ENCODE peak calls at places on chromosomes 12 and 14, in four cellular contexts. M is activated CD8-positive, alpha-beta memory T cell treated with anti-CD3 and anti-CD28 coated beads, Interleukin-2, amount 10 ng/mL, durations not matched to agents 7 days and 5 days; O is EH; K is mucosa of gallbladder. G is an unnamed sample.

GRCh38 chr14:21087294-21088091 is 11.0 kb downstream of the ZNF219 start:
- DNase-seq in M (peak), O (peak), K (no peak), G (no peak)

GRCh38 chr12:47832263-47832933 is 12.7 kb upstream of the HDAC7 start:
- DNase-seq in M (peak), O (no peak), K (no peak), G (no peak)

GRCh38 chr14:40445020-40445419 is 1012.8 kb upstream of the FBXO33 start:
- DNase-seq in M (no peak), O (no peak), K (no peak), G (no peak)

GRCh38 chr12:4978737-4979136 is 64.9 kb upstream of the KCNA5 start:
- DNase-seq in M (no peak), O (no peak), K (no peak), G (no peak)

GRCh38 chr12:127579446-127579845 is 687.5 kb upstream of the TMEM132C start:
- DNase-seq in M (no peak), O (peak), K (no peak), G (no peak)

GRCh38 chr14:99554757-99555531 is 49.1 kb downstream of the CCDC85C start:
- DNase-seq in M (no peak), O (no peak), K (no peak), G (peak)

GRCh38 chr12:47982311-47982710 is 18.9 kb downstream of the TMEM106C start:
- DNase-seq in M (no peak), O (no peak), K (no peak), G (no peak)

GRCh38 chr14:37697489-37698121 is 102.2 kb downstream of the TTC6 start:
- DNase-seq in M (no peak), O (peak), K (no peak), G (no peak)

GRCh38 chr14:76926521-76927251 is 100.5 kb downstream of the LRRC74A start:
- DNase-seq in M (peak), O (peak), K (peak), G (no peak)

GRCh38 chr12:113137861-113138783 is 2.6 kb upstream of the RASAL1 start:
- DNase-seq in M (no peak), O (no peak), K (no peak), G (no peak)

GRCh38 chr12:132178801-132179401 is 34.6 kb downstream of the NOC4L start:
- DNase-seq in M (no peak), O (no peak), K (no peak), G (no peak)

GRCh38 chr12:119354187-119354586 is 19.7 kb downstream of the CCDC60 start:
- DNase-seq in M (no peak), O (no peak), K (no peak), G (no peak)

GRCh38 chr12:122199484-122200355 is 3.8 kb upstream of the B3GNT4 start:
- DNase-seq in M (no peak), O (no peak), K (no peak), G (no peak)

GRCh38 chr12:51920046-51920445 is 12.7 kb downstream of the ACVRL1 start:
- DNase-seq in M (no peak), O (no peak), K (no peak), G (no peak)